ENCODE peak calls at places on chromosomes 2 and 18, in six cellular contexts. S is HepG2, Q is H1, L is K562, R is WTC11, U is GM12878. E is an unnamed sample.

GRCh38 chr2:9460441-9461017 is 13.8 kb upstream of the IAH1 start:
- DNase-seq in R (no peak), L (no peak), S (no peak), U (no peak), Q (no peak), E (no peak)

GRCh38 chr2:117603569-117603968 is 210.9 kb upstream of the DDX18 start:
- DNase-seq in Q (no peak), L (no peak), S (no peak), U (no peak), R (no peak), E (peak; percentile 58)

GRCh38 chr2:45869165-45869501 is 217.7 kb downstream of the PRKCE start:
- DNase-seq in Q (no peak), R (no peak), S (no peak), L (no peak), U (no peak), E (no peak)

GRCh38 chr18:7844418-7844817 is 277.3 kb downstream of the PTPRM start:
- DNase-seq in S (no peak), L (no peak), Q (no peak), R (no peak), U (no peak), E (no peak)

GRCh38 chr2:8453904-8454302 is 228.0 kb upstream of the ID2 start:
- DNase-seq in R (no peak), S (no peak), L (no peak), U (no peak), Q (no peak), E (no peak)

GRCh38 chr2:83462881-83463280 is 996.2 kb downstream of the SUCLG1 start:
- DNase-seq in L (no peak), U (no peak), R (no peak), S (no peak), Q (no peak), E (no peak)

GRCh38 chr18:49880656-49881055 is 67.3 kb upstream of the ACAA2 start:
- DNase-seq in S (no peak), L (peak; percentile 14), R (no peak), U (no peak), Q (no peak), E (no peak)

GRCh38 chr18:48099481-48100167 is 169.2 kb upstream of the SMAD2 start:
- DNase-seq in Q (no peak), S (no peak), U (no peak), R (no peak), L (no peak), E (no peak)

GRCh38 chr2:46669996-46670793 is 190.8 kb downstream of the TMEM247 start:
- DNase-seq in U (no peak), R (no peak), S (no peak), L (no peak), Q (no peak), E (no peak)

GRCh38 chr2:76958749-76959148 is 563.4 kb downstream of the LRRTM4 start:
- DNase-seq in S (peak; percentile 10), Q (peak; percentile 53), L (no peak), R (peak; percentile 66), U (no peak), E (peak; percentile 92)

GRCh38 chr2:38170098-38170497 is 94.1 kb upstream of the CYP1B1 start:
- DNase-seq in Q (no peak), R (no peak), U (no peak), L (no peak), S (no peak), E (no peak)

GRCh38 chr2:20447437-20448245 is 767 bp downstream of the RHOB start:
- DNase-seq in Q (peak; percentile 71), R (peak; percentile 35), S (no peak), U (no peak), L (no peak), E (peak; percentile 53)

GRCh38 chr2:19746611-19747309 is 155.0 kb downstream of the TTC32 start:
- DNase-seq in R (peak; percentile 79), S (peak; percentile 19), Q (peak; percentile 83), U (no peak), L (peak; percentile 29), E (peak; percentile 71)

GRCh38 chr2:193382583-193382982 is 1187.8 kb upstream of the TMEFF2 start:
- DNase-seq in Q (no peak), R (peak; percentile 8), S (no peak), L (no peak), U (no peak), E (peak; percentile 45)

GRCh38 chr2:23414876-23415275 is 29.9 kb downstream of the KLHL29 start:
- DNase-seq in U (no peak), R (peak; percentile 44), S (peak; percentile 21), L (peak; percentile 31), Q (no peak), E (peak; percentile 72)

GRCh38 chr2:160493227-160494028 is at the start of gene RBMS1:
- DNase-seq in R (peak; percentile 73), S (peak; percentile 60), L (peak; percentile 23), Q (peak; percentile 78), U (no peak), E (peak; percentile 79)

GRCh38 chr2:144466637-144467036 is 53.3 kb downstream of the ZEB2 start:
- DNase-seq in Q (no peak), U (no peak), L (no peak), S (no peak), R (no peak), E (no peak)

GRCh38 chr2:233186851-233187250 is 64.6 kb upstream of the ATG16L1 start:
- DNase-seq in Q (no peak), R (no peak), L (no peak), U (no peak), S (no peak), E (no peak)

GRCh38 chr2:197054437-197054836 is 127.9 kb upstream of the PGAP1 start:
- DNase-seq in Q (no peak), S (no peak), U (no peak), L (no peak), R (no peak), E (no peak)

GRCh38 chr18:72652990-72653593 is 109.0 kb upstream of the CBLN2 start:
- DNase-seq in Q (peak; percentile 77), S (peak; percentile 48), R (peak; percentile 77), U (no peak), L (peak; percentile 14), E (peak; percentile 80)

GRCh38 chr2:101130081-101130480 is 21.1 kb downstream of the TBC1D8 start:
- DNase-seq in L (no peak), S (no peak), Q (no peak), R (no peak), U (no peak), E (no peak)

GRCh38 chr18:23087352-23087751 is 47.9 kb upstream of the CABLES1 start:
- DNase-seq in R (no peak), L (no peak), U (no peak), S (no peak), Q (no peak), E (no peak)

GRCh38 chr18:22434973-22435608 is 17.4 kb upstream of the CTAGE1 start:
- DNase-seq in R (no peak), Q (no peak), U (no peak), L (no peak), S (no peak), E (no peak)

GRCh38 chr2:24855703-24856102 is 62.5 kb downstream of the CENPO start:
- DNase-seq in Q (no peak), R (no peak), L (no peak), U (no peak), S (no peak), E (no peak)

GRCh38 chr2:175601969-175602368 is 400.1 kb downstream of the LNPK start:
- DNase-seq in R (no peak), L (no peak), Q (no peak), S (no peak), U (no peak), E (no peak)

GRCh38 chr2:175600024-175600831 is 401.8 kb downstream of the LNPK start:
- DNase-seq in U (no peak), Q (no peak), R (no peak), S (no peak), L (no peak), E (no peak)

GRCh38 chr2:175605599-175605988 is 396.5 kb downstream of the LNPK start:
- DNase-seq in S (peak; percentile 77), L (no peak), R (no peak), U (no peak), Q (no peak), E (no peak)

GRCh38 chr2:175605989-175606841 is 395.9 kb downstream of the LNPK start:
- DNase-seq in R (no peak), L (no peak), U (no peak), Q (no peak), S (peak; percentile 99), E (peak; percentile 41)
- TF ChIP-seq CREB1 in R (no peak), L (no peak), U (no peak), Q (no peak), S (peak; percentile 61), E (no peak)

DNA sequence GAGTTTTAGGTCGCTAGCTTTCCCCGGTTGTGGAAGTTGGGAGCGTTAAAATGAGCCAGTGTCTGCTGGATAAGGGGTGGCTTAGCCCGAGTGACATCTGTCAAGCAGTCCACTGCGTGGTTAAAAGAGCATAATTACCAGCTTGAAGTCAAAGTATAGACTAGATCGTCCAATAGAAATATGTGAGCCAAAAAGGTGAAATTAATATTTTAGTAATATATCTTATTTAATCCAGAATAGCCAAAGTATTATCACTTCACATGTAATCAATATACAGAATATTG is 655 bp downstream of the COMMD1 start:
- DNase-seq in U (no peak), L (no peak), R (no peak), S (no peak), Q (no peak), E (no peak)
- TF ChIP-seq CTCF in U (no peak), L (no peak), R (no peak), S (no peak), Q (no peak), E (no peak)

GRCh38 chr2:70371753-70372152 is 69.9 kb upstream of the FAM136A start:
- DNase-seq in S (no peak), R (no peak), L (no peak), Q (no peak), U (no peak), E (no peak)
- TF ChIP-seq CREB1 in S (no peak), R (no peak), L (no peak), Q (no peak), U (no peak), E (no peak)

GRCh38 chr2:59830601-59831000 is 722.9 kb downstream of the BCL11A start:
- DNase-seq in Q (no peak), L (no peak), S (no peak), R (no peak), U (no peak), E (no peak)
- TF ChIP-seq CTCF in Q (no peak), L (no peak), S (no peak), R (no peak), U (no peak), E (no peak)

DNA sequence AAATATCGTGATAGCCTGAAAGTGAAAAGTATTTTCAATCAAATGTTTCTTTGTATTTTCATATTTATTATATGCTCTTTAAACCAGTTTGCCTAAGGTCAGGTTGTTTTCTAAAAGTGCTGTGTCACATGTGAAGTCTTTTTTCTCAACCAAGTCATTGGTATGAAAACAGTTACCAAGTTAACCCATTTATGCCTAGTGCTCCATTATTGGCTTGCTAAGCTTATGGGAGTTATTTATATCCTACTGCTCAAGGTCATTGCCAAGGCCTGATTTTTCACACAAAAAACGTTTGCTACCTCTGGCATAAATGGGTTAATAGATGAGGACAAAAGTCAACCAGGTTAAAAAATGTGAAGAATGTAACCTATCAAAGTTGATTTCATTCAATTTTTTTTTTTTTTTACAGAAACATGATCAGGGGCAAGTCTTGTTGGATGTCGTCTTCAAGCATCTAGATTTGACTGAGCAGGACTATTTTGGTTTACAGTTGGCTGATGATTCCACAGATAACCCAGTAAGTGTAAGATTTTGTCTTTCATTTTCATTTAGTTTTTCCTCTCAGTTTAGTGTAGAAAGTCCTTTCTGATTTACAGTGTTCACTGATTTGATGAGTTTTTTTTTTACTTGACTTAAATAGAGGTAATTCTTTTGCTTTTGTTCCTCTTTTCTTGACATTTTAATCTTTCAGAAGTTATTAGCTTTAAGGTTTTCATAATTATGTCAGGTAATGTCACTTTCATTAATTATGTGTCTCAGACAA is 102.6 kb downstream of the PTPN4 start:
- DNase-seq in Q (no peak), L (no peak), S (peak; percentile 16), U (peak; percentile 52), R (no peak), E (peak; percentile 37)
- TF ChIP-seq CREB1 in Q (no peak), L (no peak), S (no peak), U (peak; percentile 30), R (no peak), E (no peak)

E was measured in GM23338.